ENCODE peak calls at places on chromosome 9, in ten cellular contexts. T is stomach, O is HCT116, E is K562, N is sigmoid colon, Y is transverse colon, W is SK-N-SH, F is upper lobe of left lung, K is Panc1, C is GM23338. J is an unnamed sample.

GRCh38 chr9:91677822-91678221 is 254.2 kb upstream of the NFIL3 start:
- DNase-seq in T (no peak), O (no peak), E (no peak), N (no peak), Y (no peak), W (peak), F (no peak), K (no peak), C (no peak), J (no peak)

GRCh38 chr9:129139233-129139992 is 28.2 kb downstream of the PTPA start:
- DNase-seq in T (peak), O (peak), E (peak), N (peak), Y (peak), W (peak), F (peak), K (no peak), C (peak), J (peak)

GRCh38 chr9:124054671-124055212 is 43.2 kb downstream of the LHX2 start:
- DNase-seq in T (no peak), O (no peak), E (peak), N (no peak), Y (no peak), W (no peak), F (no peak), K (no peak), C (no peak), J (no peak)

GRCh38 chr9:21830589-21830988 is 28.2 kb downstream of the MTAP start:
- DNase-seq in T (no peak), O (no peak), E (no peak), N (no peak), Y (no peak), W (no peak), F (no peak), K (no peak), C (no peak), J (no peak)

GRCh38 chr9:38423939-38424843 is at the start of gene IGFBPL1:
- DNase-seq in T (no peak), O (no peak), E (peak), N (no peak), Y (no peak), W (peak), F (peak), K (no peak), C (peak), J (no peak)

GRCh38 chr9:90895786-90896185 is 94.2 kb downstream of the SYK start:
- DNase-seq in T (no peak), O (no peak), E (no peak), N (no peak), Y (no peak), W (no peak), F (no peak), K (no peak), C (no peak), J (no peak)

GRCh38 chr9:127854169-127854833 is at the start of gene ENG:
- DNase-seq in T (peak), O (no peak), E (no peak), N (peak), Y (peak), W (peak), F (peak), K (no peak), C (peak), J (peak)

GRCh38 chr9:127390243-127390535 is 6.8 kb upstream of the SLC2A8 start:
- DNase-seq in T (no peak), O (no peak), E (no peak), N (no peak), Y (no peak), W (no peak), F (no peak), K (no peak), C (no peak), J (no peak)

GRCh38 chr9:91676042-91676441 is 252.4 kb upstream of the NFIL3 start:
- DNase-seq in T (no peak), O (peak), E (no peak), N (no peak), Y (no peak), W (no peak), F (no peak), K (no peak), C (no peak), J (no peak)

GRCh38 chr9:68978054-68978453 is 35.9 kb downstream of the PRKACG start:
- DNase-seq in T (no peak), O (no peak), E (no peak), N (no peak), Y (no peak), W (no peak), F (no peak), K (no peak), C (no peak), J (no peak)

GRCh38 chr9:120755827-120756434 is 37.3 kb downstream of the FBXW2 start:
- DNase-seq in T (peak), O (peak), E (peak), N (no peak), Y (peak), W (peak), F (no peak), K (peak), C (peak), J (no peak)

GRCh38 chr9:129305246-129305645 is 127.2 kb upstream of the IER5L start:
- DNase-seq in T (peak), O (no peak), E (no peak), N (peak), Y (no peak), W (no peak), F (no peak), K (no peak), C (no peak), J (peak)

GRCh38 chr9:11933926-11934325 is 759.3 kb upstream of the TYRP1 start:
- DNase-seq in T (no peak), O (no peak), E (no peak), N (no peak), Y (no peak), W (no peak), F (no peak), K (no peak), C (no peak), J (no peak)

GRCh38 chr9:134328341-134328840 is 2.1 kb downstream of the RXRA start:
- DNase-seq in T (peak), O (no peak), E (no peak), N (no peak), Y (peak), W (no peak), F (no peak), K (no peak), C (no peak), J (no peak)

GRCh38 chr9:86407022-86407421 is 52.8 kb upstream of the TUT7 start:
- DNase-seq in T (peak), O (no peak), E (no peak), N (no peak), Y (no peak), W (no peak), F (no peak), K (no peak), C (no peak), J (no peak)

GRCh38 chr9:37620386-37620785 is 28.0 kb upstream of the TOMM5 start:
- DNase-seq in T (no peak), O (no peak), E (no peak), N (no peak), Y (no peak), W (no peak), F (no peak), K (no peak), C (no peak), J (no peak)

GRCh38 chr9:120778758-120779157 is 14.5 kb downstream of the FBXW2 start:
- DNase-seq in T (no peak), O (no peak), E (no peak), N (no peak), Y (no peak), W (no peak), F (no peak), K (no peak), C (no peak), J (no peak)

GRCh38 chr9:33817327-33818166 is 587 bp downstream of the UBE2R2 start:
- DNase-seq in T (peak), O (no peak), E (peak), N (peak), Y (peak), W (peak), F (peak), K (no peak), C (peak), J (peak)

GRCh38 chr9:27333241-27334052 is 36.5 kb upstream of the EQTN start:
- DNase-seq in T (peak), O (peak), E (peak), N (peak), Y (peak), W (peak), F (no peak), K (peak), C (peak), J (no peak)

GRCh38 chr9:129131300-129132145 is 20.3 kb downstream of the PTPA start:
- DNase-seq in T (peak), O (peak), E (peak), N (peak), Y (peak), W (peak), F (peak), K (no peak), C (peak), J (peak)

GRCh38 chr9:126696091-126696763 is 82.5 kb downstream of the LMX1B start:
- DNase-seq in T (no peak), O (no peak), E (no peak), N (peak), Y (no peak), W (peak), F (no peak), K (no peak), C (no peak), J (peak)

GRCh38 chr9:109779711-109780452 is at the start of gene PALM2AKAP2:
- DNase-seq in T (no peak), O (no peak), E (no peak), N (peak), Y (peak), W (peak), F (peak), K (no peak), C (peak), J (no peak)

GRCh38 chr9:119556129-119556875 is 187.1 kb upstream of the BRINP1 start:
- DNase-seq in T (peak), O (no peak), E (peak), N (peak), Y (peak), W (peak), F (peak), K (peak), C (peak), J (peak)

GRCh38 chr9:75086443-75087278 is 1.3 kb downstream of the NMRK1 start:
- DNase-seq in T (peak), O (no peak), E (no peak), N (no peak), Y (peak), W (no peak), F (peak), K (no peak), C (peak), J (peak)

GRCh38 chr9:3441197-3441816 is 84.5 kb downstream of the RFX3 start:
- DNase-seq in T (peak), O (peak), E (peak), N (no peak), Y (peak), W (peak), F (no peak), K (peak), C (peak), J (no peak)

GRCh38 chr9:30673132-30673531 is 1711.3 kb upstream of the ACO1 start:
- DNase-seq in T (no peak), O (no peak), E (no peak), N (no peak), Y (no peak), W (no peak), F (no peak), K (no peak), C (no peak), J (no peak)

GRCh38 chr9:98502976-98503325 is 205.8 kb downstream of the GABBR2 start:
- DNase-seq in T (no peak), O (no peak), E (no peak), N (no peak), Y (no peak), W (no peak), F (no peak), K (no peak), C (peak), J (no peak)

GRCh38 chr9:16268037-16269010 is 602.1 kb downstream of the BNC2 start:
- DNase-seq in T (no peak), O (no peak), E (no peak), N (no peak), Y (no peak), W (peak), F (peak), K (no peak), C (no peak), J (no peak)

GRCh38 chr9:72382405-72382804 is 17.4 kb upstream of the ZFAND5 start:
- DNase-seq in T (no peak), O (no peak), E (no peak), N (no peak), Y (no peak), W (no peak), F (no peak), K (no peak), C (no peak), J (no peak)

GRCh38 chr9:19146441-19146840 is 19.1 kb upstream of the PLIN2 start:
- DNase-seq in T (no peak), O (no peak), E (no peak), N (no peak), Y (no peak), W (no peak), F (no peak), K (no peak), C (no peak), J (peak)

GRCh38 chr9:93904649-93905472 is 50.3 kb downstream of the BARX1 start:
- DNase-seq in T (no peak), O (no peak), E (no peak), N (peak), Y (no peak), W (no peak), F (no peak), K (no peak), C (no peak), J (peak)

GRCh38 chr9:35341585-35341984 is 148.3 kb upstream of the RUSC2 start:
- DNase-seq in T (peak), O (no peak), E (no peak), N (peak), Y (no peak), W (no peak), F (no peak), K (no peak), C (peak), J (no peak)

GRCh38 chr9:127162046-127162445 is 39.6 kb upstream of the ANGPTL2 start:
- DNase-seq in T (no peak), O (no peak), E (no peak), N (peak), Y (no peak), W (no peak), F (no peak), K (no peak), C (no peak), J (no peak)

GRCh38 chr9:87120610-87121009 is 173.3 kb upstream of the GAS1 start:
- DNase-seq in T (no peak), O (no peak), E (no peak), N (no peak), Y (no peak), W (no peak), F (no peak), K (no peak), C (no peak), J (no peak)

GRCh38 chr9:123093141-123093540 is 59.7 kb downstream of the GPR21 start:
- DNase-seq in T (no peak), O (no peak), E (no peak), N (no peak), Y (no peak), W (no peak), F (no peak), K (no peak), C (no peak), J (no peak)

GRCh38 chr9:34985311-34985899 is 4.1 kb upstream of the DNAJB5 start:
- DNase-seq in T (peak), O (peak), E (peak), N (no peak), Y (peak), W (peak), F (no peak), K (no peak), C (peak), J (peak)

GRCh38 chr9:93667627-93668026 is 91.2 kb downstream of the PHF2 start:
- DNase-seq in T (no peak), O (no peak), E (no peak), N (peak), Y (peak), W (no peak), F (no peak), K (no peak), C (no peak), J (peak)

DNA sequence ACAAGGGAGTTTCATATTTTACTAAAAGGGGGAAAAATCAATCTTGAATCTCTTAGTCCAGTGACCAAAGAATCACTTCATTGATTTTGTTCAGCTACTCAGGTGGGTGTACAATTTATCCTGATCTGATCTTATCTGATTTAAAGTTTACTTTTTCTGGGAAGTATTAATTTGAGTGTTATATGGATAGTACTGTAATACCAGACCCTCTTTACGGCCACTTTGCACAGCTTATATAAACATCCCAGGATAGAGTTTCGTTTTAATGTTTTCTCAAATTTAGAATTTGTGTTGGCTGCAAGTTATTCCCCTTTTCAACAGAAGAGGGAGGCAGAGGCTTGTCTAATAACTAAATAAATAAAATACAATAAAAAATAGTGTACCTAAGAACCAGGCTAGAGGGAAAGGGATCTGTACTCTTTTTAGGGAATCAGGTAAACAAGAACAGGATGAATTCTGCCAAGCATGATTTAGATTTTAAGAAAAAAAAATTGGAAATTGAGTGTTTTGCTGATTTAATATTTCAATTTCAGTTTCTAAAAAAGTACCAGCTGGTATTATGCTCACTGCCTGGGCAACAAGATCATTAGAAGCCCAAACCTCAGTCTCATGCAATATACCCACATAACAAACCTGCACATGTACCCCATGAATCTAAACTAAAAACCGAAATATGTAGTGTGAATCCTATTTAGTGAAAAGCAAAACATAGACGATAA is 69.2 kb downstream of the PSAT1 start:
- DNase-seq in T (no peak), O (no peak), E (no peak), N (no peak), Y (no peak), W (peak), F (no peak), K (no peak), C (peak), J (no peak)
- TF ChIP-seq POLR2AphosphoS5 in T (no peak), O (no peak), E (no peak), N (no peak), Y (no peak), W (no peak), F (no peak), K (no peak), C (no peak), J (no peak)

DNA sequence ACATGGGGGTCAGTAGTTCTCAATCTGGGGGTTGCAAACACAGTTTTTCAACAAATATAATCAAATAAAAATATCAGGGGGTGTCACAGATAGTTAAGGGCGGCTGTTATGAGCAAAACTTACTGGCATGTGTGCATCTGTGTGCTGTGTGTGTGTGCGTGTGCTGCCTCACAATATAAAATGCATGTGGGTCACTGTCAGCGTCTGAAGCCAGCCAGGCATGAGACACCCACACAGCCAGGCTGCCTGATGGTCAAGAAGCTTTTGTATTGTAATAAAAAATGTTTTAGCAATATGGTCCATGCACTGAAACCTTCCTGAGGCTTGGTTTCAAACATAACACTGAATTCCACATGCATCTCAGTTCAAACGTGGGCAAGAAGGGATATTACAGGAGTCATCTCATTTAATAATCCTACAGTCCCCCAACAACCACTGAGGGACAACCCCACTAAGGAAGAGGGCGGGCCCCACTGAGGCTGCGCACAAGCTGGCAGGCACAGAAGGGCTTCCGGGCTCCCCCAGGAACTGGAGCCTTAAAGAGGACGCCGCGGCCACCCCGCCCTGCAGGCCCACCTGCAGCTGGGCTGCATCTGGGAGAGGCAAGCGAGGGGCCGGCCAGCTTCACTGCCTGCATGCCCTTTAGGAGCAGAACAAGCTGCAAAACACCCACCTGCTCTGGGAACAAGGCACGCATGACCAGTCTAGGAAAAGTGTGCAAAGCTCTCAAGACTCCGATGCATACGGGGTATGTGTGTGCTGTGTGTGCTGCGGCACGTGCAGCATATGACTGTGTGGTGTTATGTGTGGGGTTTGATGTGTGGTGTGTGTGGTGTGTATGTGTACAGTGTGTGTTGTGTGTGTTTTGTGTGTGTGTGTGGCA is 14.1 kb downstream of the SEMA4D start:
- DNase-seq in T (peak), O (no peak), E (no peak), N (no peak), Y (peak), W (no peak), F (peak), K (no peak), C (no peak), J (peak)
- H3K4me3 ChIP-seq in T (no peak), O (no peak), E (no peak), N (peak), Y (no peak), W (no peak), F (no peak), K (no peak), C (no peak), J (peak)

GRCh38 chr9:137834846-137835546 is 42.6 kb upstream of the CACNA1B start:
- DNase-seq in T (no peak), O (no peak), E (no peak), N (no peak), Y (no peak), W (no peak), F (peak), K (no peak), C (no peak), J (no peak)
- TF ChIP-seq POLR2AphosphoS5 in T (no peak), O (no peak), E (no peak), N (no peak), Y (no peak), W (no peak), F (no peak), K (no peak), C (no peak), J (peak)

DNA sequence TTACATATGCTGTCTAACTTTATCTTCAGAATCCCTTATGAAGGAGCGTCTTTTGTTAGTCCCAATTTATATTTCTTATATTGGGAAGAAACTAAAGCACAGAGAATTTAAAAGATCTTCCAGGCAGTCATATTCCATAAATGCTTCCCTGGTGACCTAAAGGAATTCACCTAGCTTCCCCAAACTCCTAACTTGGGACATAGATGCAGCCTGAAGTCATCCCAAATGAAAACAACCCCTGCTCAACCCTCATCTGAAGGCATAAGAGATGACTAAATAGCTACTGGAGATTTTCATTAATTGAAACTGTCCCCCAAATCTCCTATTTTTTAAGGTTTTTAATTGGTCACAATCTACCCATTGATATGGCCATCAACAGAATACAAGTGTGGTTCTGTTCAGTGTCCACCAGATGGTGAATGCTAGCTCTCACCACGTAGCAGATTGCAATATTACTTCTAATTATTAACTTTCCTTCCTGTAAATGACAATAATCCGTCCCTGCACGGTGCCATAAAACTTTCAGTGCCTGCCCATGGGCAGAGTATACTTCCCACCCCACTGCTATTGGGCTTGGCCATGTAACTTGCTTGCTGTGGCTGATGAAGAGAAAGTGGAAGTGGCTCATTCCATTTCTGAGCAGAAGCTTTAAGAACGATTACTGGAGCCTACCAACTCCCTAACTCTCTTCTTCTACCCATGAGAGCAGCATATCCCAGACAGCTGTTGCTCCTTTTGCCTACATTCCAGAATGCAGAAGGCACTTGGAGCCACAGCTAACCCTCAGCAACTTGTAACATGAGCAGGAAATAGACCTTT is 18.7 kb downstream of the PRUNE2 start:
- DNase-seq in T (no peak), O (no peak), E (no peak), N (no peak), Y (peak), W (no peak), F (no peak), K (no peak), C (no peak), J (no peak)
- H3K4me3 ChIP-seq in T (no peak), O (no peak), E (no peak), N (no peak), Y (no peak), W (no peak), F (no peak), K (no peak), C (no peak), J (no peak)

J was measured in spleen.